ENCODE peak calls at places on chromosome 13, in seven cellular contexts. Y is esophagus muscularis mucosa, K is ovary, A is uterus, W is esophagus squamous epithelium, X is IMR-90, C is H54. R is an unnamed sample.

GRCh38 chr13:49220856-49221614 is 897 bp downstream of the MLNR start:
- DNase-seq in W (no peak), Y (no peak), K (no peak), C (no peak), A (no peak), X (peak; percentile 12), R (no peak)

GRCh38 chr13:18212873-18213272 is 968.8 kb downstream of the TUBA3C start:
- DNase-seq in W (no peak), C (no peak), X (peak; percentile 1), A (no peak), Y (no peak), K (no peak), R (no peak)

GRCh38 chr13:70014337-70014736 is 93.3 kb upstream of the ATXN8OS start:
- DNase-seq in W (no peak), Y (no peak), C (no peak), A (no peak), K (no peak), X (no peak), R (no peak)

GRCh38 chr13:30134578-30134977 is 172.8 kb downstream of the KATNAL1 start:
- DNase-seq in Y (no peak), C (no peak), X (no peak), W (no peak), A (no peak), K (no peak), R (no peak)

GRCh38 chr13:112764864-112765561 is 75.2 kb downstream of the ATP11A start:
- DNase-seq in Y (no peak), X (no peak), K (no peak), W (no peak), A (no peak), C (no peak), R (no peak)

GRCh38 chr13:52780092-52780491 is 40.5 kb upstream of the CNMD start:
- DNase-seq in X (no peak), Y (no peak), C (no peak), K (no peak), W (no peak), A (no peak), R (no peak)

GRCh38 chr13:24215732-24216131 is 55.2 kb downstream of the SPATA13 start:
- DNase-seq in C (no peak), W (no peak), Y (no peak), X (peak; percentile 60), A (peak; percentile 47), K (no peak), R (no peak)

GRCh38 chr13:59088716-59089115 is 1075.0 kb downstream of the DIAPH3 start:
- DNase-seq in C (no peak), W (no peak), X (peak; percentile 78), K (no peak), Y (no peak), A (no peak), R (no peak)

GRCh38 chr13:40390290-40391008 is 276.0 kb downstream of the FOXO1 start:
- DNase-seq in Y (peak; percentile 75), W (no peak), X (no peak), A (no peak), C (no peak), K (no peak), R (no peak)

GRCh38 chr13:46728777-46729176 is 68.2 kb downstream of the ESD start:
- DNase-seq in C (no peak), Y (no peak), A (no peak), X (no peak), K (no peak), W (no peak), R (no peak)

GRCh38 chr13:77810430-77810829 is 108.2 kb downstream of the EDNRB start:
- DNase-seq in W (no peak), X (peak; percentile 34), K (no peak), C (no peak), A (no peak), Y (no peak), R (no peak)

GRCh38 chr13:62483774-62484173 is 1068.1 kb upstream of the PCDH20 start:
- DNase-seq in K (no peak), C (no peak), A (no peak), X (peak; percentile 7), W (no peak), Y (no peak), R (no peak)

GRCh38 chr13:26749285-26749684 is 11.3 kb downstream of the GPR12 start:
- DNase-seq in X (no peak), Y (peak; percentile 62), C (no peak), K (no peak), A (no peak), W (no peak), R (no peak)

GRCh38 chr13:85661639-85662038 is 137.6 kb downstream of the SLITRK6 start:
- DNase-seq in C (no peak), X (no peak), A (no peak), Y (no peak), K (no peak), W (no peak), R (no peak)

GRCh38 chr13:28743499-28744083 is 24.8 kb upstream of the SLC46A3 start:
- DNase-seq in W (no peak), K (no peak), Y (no peak), X (no peak), A (no peak), C (no peak), R (no peak)

GRCh38 chr13:59633290-59633689 is 530.4 kb downstream of the DIAPH3 start:
- DNase-seq in Y (peak; percentile 72), K (no peak), X (no peak), A (no peak), C (no peak), W (no peak), R (no peak)

GRCh38 chr13:43878897-43879322 is 630 bp downstream of the CCDC122 start:
- DNase-seq in C (peak; percentile 26), A (peak; percentile 65), W (peak; percentile 9), K (peak; percentile 67), Y (peak; percentile 92), X (peak; percentile 81), R (peak; percentile 77)

GRCh38 chr13:28533441-28534166 is 38.7 kb upstream of the FLT1 start:
- DNase-seq in C (no peak), X (no peak), Y (no peak), W (no peak), K (no peak), A (no peak), R (no peak)

GRCh38 chr13:103250071-103250470 is 183.9 kb upstream of the SLC10A2 start:
- DNase-seq in X (no peak), K (no peak), W (no peak), C (no peak), A (no peak), Y (no peak), R (no peak)

GRCh38 chr13:110719036-110719710 is 5.7 kb downstream of the ING1 start:
- DNase-seq in K (no peak), C (no peak), Y (no peak), X (no peak), A (no peak), W (no peak), R (no peak)
- TF ChIP-seq POLR2A in K (no peak), C (no peak), Y (no peak), X (no peak), A (no peak), W (no peak), R (no peak)

DNA sequence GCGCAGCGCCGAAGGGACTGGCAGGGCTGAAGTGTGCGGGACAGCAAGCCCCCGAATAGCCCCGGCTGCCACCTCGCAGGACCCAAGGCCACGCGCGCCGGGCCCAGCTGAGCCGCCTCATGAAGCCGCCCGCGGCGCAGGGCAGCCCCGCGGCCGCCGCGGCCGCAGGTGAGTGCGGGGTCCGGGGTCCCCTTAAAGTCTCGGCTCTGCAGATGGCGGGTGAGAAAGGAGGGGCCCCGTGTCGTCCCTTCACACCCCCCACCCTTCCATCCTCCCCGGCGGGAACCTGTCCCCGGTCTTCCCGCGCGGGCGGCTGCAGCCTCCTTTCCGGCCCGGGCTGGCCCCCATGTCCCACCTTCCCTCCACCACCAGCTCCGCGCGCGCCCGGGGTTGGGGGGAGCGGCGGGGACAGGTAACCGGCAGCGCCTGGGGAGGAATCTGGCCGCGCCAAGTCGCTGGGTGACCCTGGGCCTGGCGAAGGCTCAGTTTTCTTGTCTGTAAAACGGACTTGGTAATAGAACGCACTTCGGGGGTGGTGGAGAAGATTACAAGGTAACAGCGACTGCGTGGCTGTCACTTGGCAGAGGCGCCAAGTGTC is 338 bp downstream of the RGCC start:
- DNase-seq in K (no peak), Y (no peak), C (no peak), X (no peak), W (no peak), A (no peak), R (no peak)
- TF ChIP-seq POLR2A in K (no peak), Y (peak; percentile 16), C (no peak), X (peak; percentile 96), W (no peak), A (no peak), R (no peak)

GRCh38 chr13:114281351-114282142 is at the start of gene UPF3A:
- DNase-seq in K (peak; percentile 95), Y (peak; percentile 99), X (peak; percentile 87), C (peak; percentile 89), W (peak; percentile 75), A (peak; percentile 90), R (peak; percentile 91)
- TF ChIP-seq POLR2A in K (peak; percentile 37), Y (peak; percentile 69), X (peak; percentile 49), C (peak; percentile 35), W (peak; percentile 85), A (peak; percentile 38), R (peak; percentile 82)

DNA sequence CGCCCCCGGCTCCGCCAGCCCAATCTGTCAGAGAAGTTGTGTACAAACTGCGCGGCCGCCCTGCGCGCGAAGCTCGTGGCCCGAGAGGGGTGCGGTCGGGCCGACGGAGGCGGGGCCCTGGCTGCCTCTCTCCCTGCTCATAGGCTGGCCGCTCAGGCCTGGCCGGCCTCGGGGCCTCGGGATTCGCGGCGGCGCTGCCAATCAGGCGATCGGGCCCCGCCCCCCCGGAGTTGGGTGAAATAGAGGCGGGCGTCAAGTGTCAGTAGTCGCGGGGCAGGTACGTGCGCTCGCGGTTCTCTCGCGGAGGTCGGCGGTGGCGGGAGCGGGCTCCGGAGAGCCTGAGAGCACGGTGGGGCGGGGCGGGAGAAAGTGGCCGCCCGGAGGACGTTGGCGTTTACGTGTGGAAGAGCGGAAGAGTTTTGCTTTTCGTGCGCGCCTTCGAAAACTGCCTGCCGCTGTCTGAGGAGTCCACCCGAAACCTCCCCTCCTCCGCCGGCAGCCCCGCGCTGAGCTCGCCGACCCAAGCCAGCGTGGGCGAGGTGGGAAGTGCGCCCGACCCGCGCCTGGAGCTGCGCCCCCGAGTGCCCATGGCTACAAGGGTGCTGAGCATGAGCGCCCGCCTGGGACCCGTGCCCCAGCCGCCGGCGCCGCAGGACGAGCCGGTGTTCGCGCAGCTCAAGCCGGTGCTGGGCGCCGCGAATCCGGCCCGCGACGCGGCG is at the start of gene KLF5:
- DNase-seq in X (peak; percentile 89), K (peak; percentile 95), A (peak; percentile 96), W (peak; percentile 68), C (peak; percentile 94), Y (peak; percentile 98), R (peak; percentile 98)
- TF ChIP-seq POLR2A in X (peak; percentile 80), K (peak; percentile 85), A (peak; percentile 97), W (peak; percentile 98), C (peak; percentile 82), Y (peak; percentile 85), R (peak; percentile 100)

R was measured in transverse colon.